ENCODE peak calls at places on chromosomes 2 and 18, in six cellular contexts. H is GM23248, R is GM12891, G is thoracic aorta, T is Daoy, X is left ventricle myocardium superior. C is an unnamed sample.

GRCh38 chr2:67974564-67975430 is 88.0 kb downstream of the C1D start:
- DNase-seq in T (peak; percentile 54), G (no peak), X (peak; percentile 36), R (no peak), H (peak; percentile 25), C (no peak)

GRCh38 chr2:128215897-128216645 is 102.6 kb downstream of the HS6ST1 start:
- DNase-seq in R (no peak), X (no peak), H (no peak), T (no peak), G (no peak), C (no peak)

GRCh38 chr2:194992648-194993047 is 664.4 kb upstream of the SLC39A10 start:
- DNase-seq in X (no peak), H (no peak), R (no peak), T (no peak), G (no peak), C (no peak)

GRCh38 chr2:9002637-9003365 is 683 bp downstream of the MBOAT2 start:
- DNase-seq in X (peak; percentile 29), H (peak; percentile 48), G (no peak), T (peak; percentile 38), R (no peak), C (no peak)

GRCh38 chr2:226578879-226579278 is 220.7 kb downstream of the IRS1 start:
- DNase-seq in X (no peak), R (no peak), T (peak; percentile 28), H (peak; percentile 9), G (no peak), C (no peak)

GRCh38 chr2:79511320-79511951 is 1.4 kb upstream of the CTNNA2 start:
- DNase-seq in R (no peak), X (no peak), T (peak; percentile 13), G (no peak), H (peak; percentile 25), C (peak; percentile 13)

GRCh38 chr2:168165418-168165817 is 82.0 kb downstream of the STK39 start:
- DNase-seq in G (no peak), H (peak; percentile 65), X (no peak), R (no peak), T (no peak), C (no peak)

GRCh38 chr2:37672104-37672869 is 845 bp upstream of the CDC42EP3 start:
- DNase-seq in R (peak; percentile 75), G (no peak), T (peak; percentile 92), H (peak; percentile 80), X (peak; percentile 81), C (peak; percentile 78)

GRCh38 chr2:23711979-23712755 is 214.8 kb downstream of the ATAD2B start:
- DNase-seq in G (no peak), R (no peak), T (no peak), H (no peak), X (peak; percentile 35), C (no peak)

GRCh38 chr2:64807417-64807816 is 153.7 kb upstream of the SERTAD2 start:
- DNase-seq in G (no peak), X (no peak), T (peak; percentile 97), R (no peak), H (peak; percentile 100), C (no peak)

GRCh38 chr2:97707428-97708380 is 5.7 kb upstream of the ZAP70 start:
- DNase-seq in G (no peak), R (no peak), H (no peak), X (no peak), T (no peak), C (no peak)

GRCh38 chr2:200199576-200200263 is 106.8 kb upstream of the SPATS2L start:
- DNase-seq in G (no peak), X (no peak), H (no peak), T (peak; percentile 64), R (no peak), C (no peak)

GRCh38 chr18:3612315-3612714 is 162.3 kb downstream of the TGIF1 start:
- DNase-seq in X (no peak), R (no peak), G (no peak), H (peak; percentile 59), T (no peak), C (no peak)

GRCh38 chr2:38887902-38888554 is 1.6 kb upstream of the ARHGEF33 start:
- DNase-seq in X (no peak), R (no peak), H (no peak), T (no peak), G (no peak), C (no peak)

C was measured in CD4-positive, CD25-positive, alpha-beta regulatory T cell.